ENCODE peak calls at places on chromosomes 6 and 20, in seven cellular contexts. One of them, this sample, is unnamed.

GRCh38 chr6:97524846-97525245 is 241.8 kb upstream of the MMS22L start:
- DNase-seq in MCF 10A: peak; percentile 32
- DNase-seq in CD4-positive, alpha-beta T cell: no peak
- DNase-seq in activated CD8-positive, alpha-beta T cell treated with anti-CD3 and anti-CD28 coated beads for 36 hours: no peak
- DNase-seq in H9: peak; percentile 85
- DNase-seq in GM13977: no peak
- DNase-seq in kidney epithelial cell: no peak
- DNase-seq in this sample: no peak

GRCh38 chr6:131914967-131915751 is 36.0 kb downstream of the CCN2 start:
- DNase-seq in CD4-positive, alpha-beta T cell: peak; percentile 5
- DNase-seq in kidney epithelial cell: no peak
- DNase-seq in activated CD8-positive, alpha-beta T cell treated with anti-CD3 and anti-CD28 coated beads for 36 hours: peak; percentile 79
- DNase-seq in MCF 10A: peak; percentile 84
- DNase-seq in GM13977: peak; percentile 51
- DNase-seq in H9: peak; percentile 50
- DNase-seq in this sample: no peak

GRCh38 chr6:154868143-154868594 is 126.9 kb upstream of the TIAM2 start:
- DNase-seq in H9: no peak
- DNase-seq in CD4-positive, alpha-beta T cell: no peak
- DNase-seq in MCF 10A: peak; percentile 66
- DNase-seq in activated CD8-positive, alpha-beta T cell treated with anti-CD3 and anti-CD28 coated beads for 36 hours: no peak
- DNase-seq in kidney epithelial cell: no peak
- DNase-seq in GM13977: peak; percentile 17
- DNase-seq in this sample: no peak

GRCh38 chr6:5657684-5658429 is 348.9 kb downstream of the NRN1 start:
- DNase-seq in kidney epithelial cell: no peak
- DNase-seq in CD4-positive, alpha-beta T cell: no peak
- DNase-seq in MCF 10A: no peak
- DNase-seq in activated CD8-positive, alpha-beta T cell treated with anti-CD3 and anti-CD28 coated beads for 36 hours: no peak
- DNase-seq in GM13977: no peak
- DNase-seq in H9: no peak
- DNase-seq in this sample: no peak

GRCh38 chr6:137111296-137112066 is 62.0 kb downstream of the IL22RA2 start:
- DNase-seq in kidney epithelial cell: no peak
- DNase-seq in GM13977: no peak
- DNase-seq in CD4-positive, alpha-beta T cell: no peak
- DNase-seq in activated CD8-positive, alpha-beta T cell treated with anti-CD3 and anti-CD28 coated beads for 36 hours: no peak
- DNase-seq in H9: no peak
- DNase-seq in MCF 10A: peak; percentile 5
- DNase-seq in this sample: no peak

GRCh38 chr6:35318845-35319220 is 21.2 kb downstream of the DEF6 start:
- DNase-seq in kidney epithelial cell: no peak
- DNase-seq in CD4-positive, alpha-beta T cell: no peak
- DNase-seq in GM13977: no peak
- DNase-seq in activated CD8-positive, alpha-beta T cell treated with anti-CD3 and anti-CD28 coated beads for 36 hours: no peak
- DNase-seq in MCF 10A: no peak
- DNase-seq in H9: no peak
- DNase-seq in this sample: no peak

GRCh38 chr20:34037767-34038166 is 44.1 kb downstream of the RALY start:
- DNase-seq in CD4-positive, alpha-beta T cell: no peak
- DNase-seq in GM13977: no peak
- DNase-seq in H9: no peak
- DNase-seq in activated CD8-positive, alpha-beta T cell treated with anti-CD3 and anti-CD28 coated beads for 36 hours: no peak
- DNase-seq in kidney epithelial cell: no peak
- DNase-seq in MCF 10A: no peak
- DNase-seq in this sample: no peak

GRCh38 chr6:158707120-158707519 is 57.3 kb downstream of the SYTL3 start:
- DNase-seq in MCF 10A: peak; percentile 35
- DNase-seq in activated CD8-positive, alpha-beta T cell treated with anti-CD3 and anti-CD28 coated beads for 36 hours: no peak
- DNase-seq in H9: peak; percentile 45
- DNase-seq in GM13977: no peak
- DNase-seq in kidney epithelial cell: no peak
- DNase-seq in CD4-positive, alpha-beta T cell: no peak
- DNase-seq in this sample: no peak

GRCh38 chr20:37575884-37576283 is 48.2 kb upstream of the BLCAP start:
- DNase-seq in kidney epithelial cell: no peak
- DNase-seq in H9: peak; percentile 63
- DNase-seq in CD4-positive, alpha-beta T cell: no peak
- DNase-seq in activated CD8-positive, alpha-beta T cell treated with anti-CD3 and anti-CD28 coated beads for 36 hours: no peak
- DNase-seq in MCF 10A: no peak
- DNase-seq in GM13977: peak; percentile 32
- DNase-seq in this sample: no peak

GRCh38 chr6:38141045-38141444 is 321.5 kb downstream of the ZFAND3 start:
- DNase-seq in GM13977: no peak
- DNase-seq in kidney epithelial cell: no peak
- DNase-seq in H9: no peak
- DNase-seq in activated CD8-positive, alpha-beta T cell treated with anti-CD3 and anti-CD28 coated beads for 36 hours: no peak
- DNase-seq in CD4-positive, alpha-beta T cell: no peak
- DNase-seq in MCF 10A: no peak
- DNase-seq in this sample: no peak

GRCh38 chr20:32359633-32360332 is 1.7 kb downstream of the ASXL1 start:
- DNase-seq in H9: no peak
- DNase-seq in CD4-positive, alpha-beta T cell: no peak
- DNase-seq in activated CD8-positive, alpha-beta T cell treated with anti-CD3 and anti-CD28 coated beads for 36 hours: peak; percentile 37
- DNase-seq in MCF 10A: peak; percentile 38
- DNase-seq in GM13977: no peak
- DNase-seq in kidney epithelial cell: no peak
- DNase-seq in this sample: no peak

GRCh38 chr6:152130441-152130840 is 323.0 kb downstream of the ESR1 start:
- DNase-seq in CD4-positive, alpha-beta T cell: no peak
- DNase-seq in GM13977: no peak
- DNase-seq in H9: no peak
- DNase-seq in activated CD8-positive, alpha-beta T cell treated with anti-CD3 and anti-CD28 coated beads for 36 hours: no peak
- DNase-seq in kidney epithelial cell: no peak
- DNase-seq in MCF 10A: peak; percentile 26
- DNase-seq in this sample: no peak

GRCh38 chr6:13559968-13560650 is 14.3 kb upstream of the SIRT5 start:
- DNase-seq in kidney epithelial cell: no peak
- DNase-seq in GM13977: no peak
- DNase-seq in H9: no peak
- DNase-seq in MCF 10A: no peak
- DNase-seq in activated CD8-positive, alpha-beta T cell treated with anti-CD3 and anti-CD28 coated beads for 36 hours: no peak
- DNase-seq in CD4-positive, alpha-beta T cell: no peak
- DNase-seq in this sample: no peak

GRCh38 chr6:26122402-26122792 is 35.2 kb downstream of the HFE start:
- DNase-seq in GM13977: no peak
- DNase-seq in H9: peak; percentile 51
- DNase-seq in CD4-positive, alpha-beta T cell: no peak
- DNase-seq in activated CD8-positive, alpha-beta T cell treated with anti-CD3 and anti-CD28 coated beads for 36 hours: no peak
- DNase-seq in MCF 10A: peak; percentile 49
- DNase-seq in kidney epithelial cell: no peak
- DNase-seq in this sample: no peak

GRCh38 chr6:73177221-73177944 is 47.9 kb downstream of the KHDC1L start:
- DNase-seq in kidney epithelial cell: no peak
- DNase-seq in H9: no peak
- DNase-seq in GM13977: no peak
- DNase-seq in MCF 10A: no peak
- DNase-seq in CD4-positive, alpha-beta T cell: no peak
- DNase-seq in activated CD8-positive, alpha-beta T cell treated with anti-CD3 and anti-CD28 coated beads for 36 hours: no peak
- DNase-seq in this sample: no peak

DNA sequence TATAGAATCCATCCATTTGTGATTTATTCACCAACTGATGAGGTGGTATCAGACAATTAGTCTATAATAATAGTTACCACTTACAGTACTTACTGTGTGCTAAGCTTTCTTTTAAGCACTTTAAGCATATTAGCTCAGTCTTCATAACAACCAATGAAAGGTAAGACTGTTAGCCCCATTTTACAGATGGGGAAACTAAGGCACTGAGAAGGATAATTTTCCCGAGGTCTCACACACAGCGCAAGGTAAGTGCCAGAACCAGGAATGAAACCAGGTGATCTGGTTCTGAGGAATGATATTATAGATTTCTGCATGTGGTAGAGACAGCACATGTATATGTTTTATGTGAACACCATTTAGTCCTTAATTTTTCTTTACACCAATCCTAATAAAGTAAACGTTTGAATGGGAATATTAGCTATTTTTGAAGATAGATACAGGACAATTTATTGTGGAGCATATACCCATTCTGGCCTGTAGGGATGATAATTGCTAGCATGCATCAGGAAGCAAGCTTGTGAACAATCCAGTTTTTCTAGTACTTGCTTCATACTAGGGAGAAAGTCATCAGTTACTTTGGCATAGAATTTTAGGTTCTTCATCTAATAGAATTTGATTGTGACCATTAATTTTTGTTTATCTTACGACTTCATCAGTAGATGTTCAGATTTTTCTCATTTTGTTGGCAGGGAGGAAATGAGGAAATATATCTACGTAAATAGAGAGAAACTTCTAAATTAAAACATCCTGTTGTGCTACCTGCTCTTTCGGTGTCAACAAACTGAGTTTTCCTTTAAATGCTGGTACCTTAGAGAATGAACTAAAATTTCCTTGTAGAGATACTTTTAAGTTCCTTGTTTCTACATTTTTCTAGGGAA is 3.0 kb downstream of the YWHAB start:
- DNase-seq in MCF 10A: no peak
- DNase-seq in CD4-positive, alpha-beta T cell: no peak
- DNase-seq in kidney epithelial cell: no peak
- DNase-seq in H9: no peak
- DNase-seq in activated CD8-positive, alpha-beta T cell treated with anti-CD3 and anti-CD28 coated beads for 36 hours: no peak
- DNase-seq in GM13977: no peak
- DNase-seq in this sample: no peak
- TF ChIP-seq CTCF in MCF 10A: peak; percentile 8
- TF ChIP-seq CTCF in CD4-positive, alpha-beta T cell: peak; percentile 21
- TF ChIP-seq CTCF in kidney epithelial cell: peak; percentile 11
- TF ChIP-seq CTCF in H9: peak; percentile 45
- TF ChIP-seq CTCF in activated CD8-positive, alpha-beta T cell treated with anti-CD3 and anti-CD28 coated beads for 36 hours: peak; percentile 43
- TF ChIP-seq CTCF in GM13977: no peak
- TF ChIP-seq CTCF in this sample: no peak

DNA sequence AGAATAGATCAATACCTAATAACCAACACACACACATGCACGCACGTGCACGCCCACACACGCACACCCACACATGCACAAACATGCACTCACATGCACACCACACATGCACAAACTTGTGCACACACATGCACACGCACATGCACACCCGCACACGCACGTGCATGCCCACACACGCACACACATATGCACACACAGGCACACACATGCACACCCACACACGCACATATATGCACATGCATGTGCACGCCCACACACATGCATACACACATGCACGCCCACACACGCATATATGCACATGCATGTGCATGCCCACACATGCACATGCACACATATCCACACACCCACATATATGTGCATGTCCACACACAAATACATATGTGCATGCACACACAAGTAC is 26.2 kb upstream of the CHRNA4 start:
- DNase-seq in kidney epithelial cell: no peak
- DNase-seq in MCF 10A: no peak
- DNase-seq in activated CD8-positive, alpha-beta T cell treated with anti-CD3 and anti-CD28 coated beads for 36 hours: no peak
- DNase-seq in GM13977: no peak
- DNase-seq in H9: no peak
- DNase-seq in CD4-positive, alpha-beta T cell: no peak
- DNase-seq in this sample: no peak
- TF ChIP-seq CTCF in kidney epithelial cell: no peak
- TF ChIP-seq CTCF in MCF 10A: no peak
- TF ChIP-seq CTCF in activated CD8-positive, alpha-beta T cell treated with anti-CD3 and anti-CD28 coated beads for 36 hours: no peak
- TF ChIP-seq CTCF in GM13977: no peak
- TF ChIP-seq CTCF in H9: no peak
- TF ChIP-seq CTCF in CD4-positive, alpha-beta T cell: no peak
- TF ChIP-seq CTCF in this sample: no peak

GRCh38 chr6:75070244-75070643 is 135.6 kb downstream of the COL12A1 start:
- DNase-seq in H9: no peak
- DNase-seq in CD4-positive, alpha-beta T cell: no peak
- DNase-seq in kidney epithelial cell: no peak
- DNase-seq in GM13977: no peak
- DNase-seq in activated CD8-positive, alpha-beta T cell treated with anti-CD3 and anti-CD28 coated beads for 36 hours: no peak
- DNase-seq in MCF 10A: no peak
- DNase-seq in this sample: no peak
- TF ChIP-seq CTCF in H9: peak; percentile 28
- TF ChIP-seq CTCF in CD4-positive, alpha-beta T cell: no peak
- TF ChIP-seq CTCF in kidney epithelial cell: no peak
- TF ChIP-seq CTCF in GM13977: no peak
- TF ChIP-seq CTCF in activated CD8-positive, alpha-beta T cell treated with anti-CD3 and anti-CD28 coated beads for 36 hours: no peak
- TF ChIP-seq CTCF in MCF 10A: no peak
- TF ChIP-seq CTCF in this sample: no peak

GRCh38 chr6:109865968-109866367 is 112.1 kb upstream of the GPR6 start:
- DNase-seq in activated CD8-positive, alpha-beta T cell treated with anti-CD3 and anti-CD28 coated beads for 36 hours: no peak
- DNase-seq in GM13977: no peak
- DNase-seq in MCF 10A: peak; percentile 1
- DNase-seq in kidney epithelial cell: no peak
- DNase-seq in H9: peak; percentile 70
- DNase-seq in CD4-positive, alpha-beta T cell: no peak
- DNase-seq in this sample: no peak
- TF ChIP-seq CTCF in activated CD8-positive, alpha-beta T cell treated with anti-CD3 and anti-CD28 coated beads for 36 hours: no peak
- TF ChIP-seq CTCF in GM13977: peak; percentile 25
- TF ChIP-seq CTCF in MCF 10A: no peak
- TF ChIP-seq CTCF in kidney epithelial cell: no peak
- TF ChIP-seq CTCF in H9: peak; percentile 63
- TF ChIP-seq CTCF in CD4-positive, alpha-beta T cell: no peak
- TF ChIP-seq CTCF in this sample: no peak

GRCh38 chr20:39429716-39430115 is 467.6 kb downstream of the DHX35 start:
- DNase-seq in H9: no peak
- DNase-seq in activated CD8-positive, alpha-beta T cell treated with anti-CD3 and anti-CD28 coated beads for 36 hours: no peak
- DNase-seq in kidney epithelial cell: no peak
- DNase-seq in GM13977: no peak
- DNase-seq in CD4-positive, alpha-beta T cell: no peak
- DNase-seq in MCF 10A: peak; percentile 8
- DNase-seq in this sample: no peak
- TF ChIP-seq CTCF in H9: peak; percentile 68
- TF ChIP-seq CTCF in activated CD8-positive, alpha-beta T cell treated with anti-CD3 and anti-CD28 coated beads for 36 hours: no peak
- TF ChIP-seq CTCF in kidney epithelial cell: peak; percentile 14
- TF ChIP-seq CTCF in GM13977: no peak
- TF ChIP-seq CTCF in CD4-positive, alpha-beta T cell: no peak
- TF ChIP-seq CTCF in MCF 10A: peak; percentile 27
- TF ChIP-seq CTCF in this sample: no peak